ENCODE peak calls at places on chromosomes 5 and 9, in four cellular contexts. One of them, this sample, is unnamed. For H3K27me3, the result is how much of the 10 kb centered on the place peaks cover.

GRCh38 chr5:36688722-36689121 is 82.3 kb downstream of the SLC1A3 start:
- DNase-seq in Peyer's patch: no peak
- DNase-seq in HepG2: peak
- DNase-seq in ovary: no peak
- DNase-seq in this sample: no peak

GRCh38 chr9:127505396-127506116 is 54.2 kb downstream of the LRSAM1 start:
- DNase-seq in ovary: peak
- DNase-seq in HepG2: peak
- DNase-seq in Peyer's patch: no peak
- DNase-seq in this sample: no peak

GRCh38 chr9:27154923-27155322 is 45.9 kb downstream of the TEK start:
- DNase-seq in ovary: no peak
- DNase-seq in HepG2: no peak
- DNase-seq in Peyer's patch: no peak
- DNase-seq in this sample: no peak

GRCh38 chr5:176653401-176653800 is 6.1 kb downstream of the TSPAN17 start:
- DNase-seq in Peyer's patch: no peak
- DNase-seq in HepG2: no peak
- DNase-seq in ovary: no peak
- DNase-seq in this sample: no peak

GRCh38 chr5:121979691-121980090 is 17.9 kb downstream of the SRFBP1 start:
- DNase-seq in Peyer's patch: no peak
- DNase-seq in ovary: no peak
- DNase-seq in HepG2: no peak
- DNase-seq in this sample: no peak

GRCh38 chr9:92463989-92464388 is 18.3 kb downstream of the ASPN start:
- DNase-seq in ovary: no peak
- DNase-seq in HepG2: no peak
- DNase-seq in Peyer's patch: no peak
- DNase-seq in this sample: no peak

GRCh38 chr5:38009754-38010386 is 170.0 kb upstream of the GDNF start:
- DNase-seq in Peyer's patch: no peak
- DNase-seq in HepG2: no peak
- DNase-seq in ovary: no peak
- DNase-seq in this sample: no peak

GRCh38 chr9:82108881-82109280 is 120.3 kb downstream of the SPATA31D1 start:
- DNase-seq in ovary: no peak
- DNase-seq in Peyer's patch: no peak
- DNase-seq in HepG2: no peak
- DNase-seq in this sample: no peak

GRCh38 chr5:68134033-68134668 is 81.4 kb upstream of the PIK3R1 start:
- DNase-seq in Peyer's patch: no peak
- DNase-seq in ovary: no peak
- DNase-seq in HepG2: no peak
- DNase-seq in this sample: no peak

DNA sequence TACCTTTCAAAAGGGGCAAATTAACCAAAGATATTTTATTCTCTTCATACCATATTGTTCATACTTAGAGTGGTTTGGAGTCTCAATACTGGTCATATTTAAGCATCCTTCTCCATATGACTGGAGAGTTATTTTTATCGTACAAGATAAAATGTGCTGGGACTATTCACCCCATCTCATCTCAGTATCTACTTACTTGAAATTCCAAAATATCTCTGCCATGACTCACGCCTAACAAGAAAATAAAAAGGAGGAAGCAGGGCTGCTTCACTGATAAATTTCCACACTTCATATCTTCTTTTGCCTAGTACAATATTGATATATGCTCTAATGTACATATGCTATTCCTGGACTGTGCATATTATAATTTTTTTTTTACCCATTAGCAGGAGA is 277.9 kb upstream of the CDH9 start:
- DNase-seq in HepG2: no peak
- DNase-seq in ovary: no peak
- DNase-seq in Peyer's patch: no peak
- DNase-seq in this sample: no peak
- TF ChIP-seq POLR2A in HepG2: no peak
- TF ChIP-seq POLR2A in ovary: no peak
- TF ChIP-seq POLR2A in Peyer's patch: no peak
- TF ChIP-seq POLR2A in this sample: no peak

DNA sequence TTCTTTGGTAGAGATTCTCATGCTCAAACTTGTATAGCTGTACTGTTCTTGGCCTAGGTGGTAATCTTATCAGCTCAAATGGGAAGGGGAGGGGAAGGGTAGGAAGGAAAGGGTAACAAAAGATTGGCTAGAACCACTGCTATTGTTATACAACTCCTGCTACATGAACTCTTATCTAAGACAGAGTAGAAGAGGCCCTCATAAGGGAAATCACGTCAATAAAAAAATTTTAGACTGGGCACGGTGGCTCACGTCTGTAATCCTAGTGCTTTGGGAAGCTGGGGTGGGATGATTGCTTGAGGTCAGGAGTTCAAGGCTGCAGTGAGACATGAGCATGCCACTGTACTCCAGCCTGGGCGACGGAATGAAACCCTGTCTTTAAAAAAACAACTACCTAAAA is 15.9 kb downstream of the STOM start:
- DNase-seq in ovary: no peak
- DNase-seq in Peyer's patch: no peak
- DNase-seq in HepG2: peak
- DNase-seq in this sample: no peak
- H3K27ac ChIP-seq in ovary: no peak
- H3K27ac ChIP-seq in Peyer's patch: peak
- H3K27ac ChIP-seq in HepG2: no peak
- H3K27ac ChIP-seq in this sample: peak

GRCh38 chr5:159106193-159106568 is 6.5 kb upstream of the EBF1 start:
- DNase-seq in Peyer's patch: no peak
- DNase-seq in ovary: no peak
- DNase-seq in HepG2: no peak
- DNase-seq in this sample: no peak
- H3K27me3 ChIP-seq in Peyer's patch: under half
- H3K27me3 ChIP-seq in ovary: under half
- H3K27me3 ChIP-seq in HepG2: under half
- H3K27me3 ChIP-seq in this sample: under half

GRCh38 chr9:97038909-97039781 is at the start of gene CTSV:
- DNase-seq in HepG2: peak
- DNase-seq in ovary: peak
- DNase-seq in Peyer's patch: peak
- DNase-seq in this sample: peak

GRCh38 chr9:97045300-97045699 is 6.4 kb upstream of the CTSV start:
- DNase-seq in ovary: no peak
- DNase-seq in HepG2: no peak
- DNase-seq in Peyer's patch: no peak
- DNase-seq in this sample: no peak

GRCh38 chr9:97046228-97046627 is 7.3 kb upstream of the CTSV start:
- DNase-seq in Peyer's patch: peak
- DNase-seq in HepG2: peak
- DNase-seq in ovary: no peak
- DNase-seq in this sample: no peak

GRCh38 chr9:97038551-97038908 is 412 bp downstream of the CTSV start:
- DNase-seq in Peyer's patch: no peak
- DNase-seq in HepG2: no peak
- DNase-seq in ovary: no peak
- DNase-seq in this sample: no peak

DNA sequence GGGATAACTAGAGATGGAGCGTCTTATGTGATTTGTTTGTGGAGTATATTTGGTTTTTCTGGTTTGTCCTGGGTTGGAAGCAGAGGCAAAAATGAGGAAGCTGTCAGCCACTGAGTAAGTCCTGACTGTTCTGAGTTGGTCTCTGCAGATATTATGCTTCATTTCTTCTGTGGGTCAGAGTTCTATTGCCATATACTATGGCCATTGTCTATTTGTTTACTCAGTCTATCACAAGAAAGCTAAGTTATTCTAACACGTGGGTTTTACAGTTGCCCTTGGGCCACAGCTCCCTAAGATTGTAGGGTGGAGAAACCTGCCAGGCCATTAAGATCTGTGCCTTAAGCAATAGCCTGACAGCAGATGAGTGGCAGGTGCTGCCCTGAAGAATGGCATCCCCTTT is 3.0 kb upstream of the CTSV start:
- DNase-seq in HepG2: no peak
- DNase-seq in ovary: no peak
- DNase-seq in Peyer's patch: no peak
- DNase-seq in this sample: no peak
- TF ChIP-seq POLR2A in HepG2: no peak
- TF ChIP-seq POLR2A in ovary: no peak
- TF ChIP-seq POLR2A in Peyer's patch: no peak
- TF ChIP-seq POLR2A in this sample: no peak